ENCODE peak calls at places on chromosomes 13 and 19, in six cellular contexts. One of them, this sample, is unnamed.

GRCh38 chr19:19748249-19748938 is 15.5 kb upstream of the ZNF14 start:
- DNase-seq in hippocampal formation: no peak
- DNase-seq in amniotic stem cell: no peak
- DNase-seq in ovary: no peak
- DNase-seq in OCI-LY7: no peak
- DNase-seq in type B pancreatic cell: no peak
- DNase-seq in this sample: no peak

GRCh38 chr13:98977568-98978270 is at the start of gene DOCK9:
- DNase-seq in OCI-LY7: no peak
- DNase-seq in hippocampal formation: peak; percentile 82
- DNase-seq in type B pancreatic cell: no peak
- DNase-seq in amniotic stem cell: no peak
- DNase-seq in ovary: peak; percentile 49
- DNase-seq in this sample: no peak

GRCh38 chr19:6587998-6588507 is 2.9 kb downstream of the CD70 start:
- DNase-seq in OCI-LY7: peak; percentile 85
- DNase-seq in type B pancreatic cell: no peak
- DNase-seq in ovary: no peak
- DNase-seq in hippocampal formation: no peak
- DNase-seq in amniotic stem cell: no peak
- DNase-seq in this sample: no peak

GRCh38 chr19:1112254-1113208 is 8.7 kb downstream of the GPX4 start:
- DNase-seq in type B pancreatic cell: no peak
- DNase-seq in ovary: peak; percentile 82
- DNase-seq in amniotic stem cell: no peak
- DNase-seq in OCI-LY7: no peak
- DNase-seq in hippocampal formation: no peak
- DNase-seq in this sample: no peak

GRCh38 chr19:703329-703650 is 5.4 kb upstream of the PALM start:
- DNase-seq in ovary: no peak
- DNase-seq in OCI-LY7: no peak
- DNase-seq in type B pancreatic cell: no peak
- DNase-seq in hippocampal formation: no peak
- DNase-seq in amniotic stem cell: no peak
- DNase-seq in this sample: no peak

GRCh38 chr13:51331354-51331861 is 8.1 kb upstream of the SERPINE3 start:
- DNase-seq in hippocampal formation: no peak
- DNase-seq in type B pancreatic cell: no peak
- DNase-seq in ovary: no peak
- DNase-seq in amniotic stem cell: no peak
- DNase-seq in OCI-LY7: no peak
- DNase-seq in this sample: no peak

GRCh38 chr13:36450534-36450933 is 18.2 kb downstream of the CCNA1 start:
- DNase-seq in OCI-LY7: no peak
- DNase-seq in amniotic stem cell: no peak
- DNase-seq in hippocampal formation: no peak
- DNase-seq in ovary: no peak
- DNase-seq in type B pancreatic cell: no peak
- DNase-seq in this sample: no peak

GRCh38 chr13:24747248-24748151 is 16.5 kb upstream of the RNF17 start:
- DNase-seq in type B pancreatic cell: no peak
- DNase-seq in amniotic stem cell: no peak
- DNase-seq in OCI-LY7: no peak
- DNase-seq in hippocampal formation: no peak
- DNase-seq in ovary: no peak
- DNase-seq in this sample: no peak

GRCh38 chr13:44819245-44819644 is 170.0 kb downstream of the NUFIP1 start:
- DNase-seq in amniotic stem cell: peak; percentile 26
- DNase-seq in type B pancreatic cell: no peak
- DNase-seq in OCI-LY7: no peak
- DNase-seq in hippocampal formation: no peak
- DNase-seq in ovary: no peak
- DNase-seq in this sample: no peak

GRCh38 chr13:42650470-42650869 is 76.5 kb downstream of the TNFSF11 start:
- DNase-seq in hippocampal formation: no peak
- DNase-seq in OCI-LY7: no peak
- DNase-seq in amniotic stem cell: no peak
- DNase-seq in type B pancreatic cell: no peak
- DNase-seq in ovary: no peak
- DNase-seq in this sample: no peak

GRCh38 chr13:110683921-110684320 is 22.0 kb downstream of the CARS2 start:
- DNase-seq in hippocampal formation: no peak
- DNase-seq in amniotic stem cell: no peak
- DNase-seq in OCI-LY7: no peak
- DNase-seq in type B pancreatic cell: no peak
- DNase-seq in ovary: no peak
- DNase-seq in this sample: no peak

GRCh38 chr13:91398413-91399188 is at the start of gene GPC5:
- DNase-seq in hippocampal formation: peak; percentile 83
- DNase-seq in ovary: peak; percentile 46
- DNase-seq in amniotic stem cell: no peak
- DNase-seq in OCI-LY7: peak; percentile 86
- DNase-seq in type B pancreatic cell: peak; percentile 83
- DNase-seq in this sample: no peak

GRCh38 chr13:95226932-95227718 is 74.1 kb downstream of the ABCC4 start:
- DNase-seq in type B pancreatic cell: no peak
- DNase-seq in ovary: no peak
- DNase-seq in hippocampal formation: no peak
- DNase-seq in OCI-LY7: no peak
- DNase-seq in amniotic stem cell: no peak
- DNase-seq in this sample: no peak

GRCh38 chr19:15444505-15445226 is 5.1 kb downstream of the WIZ start:
- DNase-seq in ovary: no peak
- DNase-seq in hippocampal formation: no peak
- DNase-seq in OCI-LY7: no peak
- DNase-seq in amniotic stem cell: no peak
- DNase-seq in type B pancreatic cell: no peak
- DNase-seq in this sample: no peak

GRCh38 chr13:78192721-78193120 is 274.1 kb upstream of the EDNRB start:
- DNase-seq in hippocampal formation: no peak
- DNase-seq in type B pancreatic cell: no peak
- DNase-seq in amniotic stem cell: peak; percentile 24
- DNase-seq in ovary: no peak
- DNase-seq in OCI-LY7: no peak
- DNase-seq in this sample: no peak

GRCh38 chr13:94710881-94711560 is 1.3 kb downstream of the SOX21 start:
- DNase-seq in hippocampal formation: peak; percentile 50
- DNase-seq in amniotic stem cell: no peak
- DNase-seq in type B pancreatic cell: peak; percentile 74
- DNase-seq in OCI-LY7: no peak
- DNase-seq in ovary: no peak
- DNase-seq in this sample: no peak